ENCODE peak calls at places on chromosomes 3 and 15, in eight cellular contexts. D, P, F, I, K, Y, H and S are unnamed samples.

GRCh38 chr15:50302581-50302980 is 37.1 kb upstream of the HDC start:
- DNase-seq in D (no peak), P (no peak), F (no peak), I (no peak), K (no peak), Y (no peak), H (no peak), S (no peak)

GRCh38 chr15:36210426-36210825 is 369.0 kb upstream of the CDIN1 start:
- DNase-seq in D (no peak), P (no peak), F (no peak), I (no peak), K (no peak), Y (no peak), H (no peak), S (no peak)

GRCh38 chr3:140432176-140432753 is 245.6 kb upstream of the TRIM42 start:
- DNase-seq in D (no peak), P (no peak), F (no peak), I (peak), K (no peak), Y (no peak), H (no peak), S (peak)

GRCh38 chr15:75727851-75728715 is 15.4 kb upstream of the CSPG4 start:
- DNase-seq in D (peak), P (peak), F (peak), I (peak), K (peak), Y (peak), H (no peak), S (no peak)

GRCh38 chr3:107458871-107459270 is 63.9 kb upstream of the BBX start:
- DNase-seq in D (no peak), P (no peak), F (no peak), I (no peak), K (no peak), Y (no peak), H (no peak), S (no peak)

GRCh38 chr3:64856953-64857516 is 169.2 kb upstream of the ADAMTS9 start:
- DNase-seq in D (no peak), P (no peak), F (no peak), I (no peak), K (no peak), Y (no peak), H (no peak), S (no peak)

GRCh38 chr3:135760581-135760980 is 204.9 kb upstream of the PPP2R3A start:
- DNase-seq in D (no peak), P (no peak), F (no peak), I (no peak), K (no peak), Y (no peak), H (no peak), S (no peak)

GRCh38 chr15:82556315-82557035 is 16.2 kb upstream of the RPS17 start:
- DNase-seq in D (no peak), P (no peak), F (no peak), I (no peak), K (no peak), Y (no peak), H (no peak), S (no peak)

GRCh38 chr3:13283877-13284264 is 136.3 kb downstream of the NUP210 start:
- DNase-seq in D (no peak), P (no peak), F (no peak), I (no peak), K (no peak), Y (no peak), H (no peak), S (no peak)

GRCh38 chr3:71389911-71390573 is 193.5 kb downstream of the FOXP1 start:
- DNase-seq in D (peak), P (no peak), F (peak), I (peak), K (no peak), Y (peak), H (no peak), S (no peak)

GRCh38 chr3:101939391-101939790 is 90.1 kb downstream of the NFKBIZ start:
- DNase-seq in D (no peak), P (no peak), F (no peak), I (no peak), K (no peak), Y (no peak), H (no peak), S (no peak)

GRCh38 chr3:98705212-98705611 is 57.9 kb upstream of the ST3GAL6 start:
- DNase-seq in D (no peak), P (no peak), F (no peak), I (no peak), K (no peak), Y (no peak), H (peak), S (no peak)

GRCh38 chr3:169774186-169774585 is 990 bp downstream of the MYNN start:
- DNase-seq in D (no peak), P (no peak), F (no peak), I (no peak), K (no peak), Y (no peak), H (no peak), S (no peak)

GRCh38 chr3:42456211-42456610 is 45.8 kb upstream of the LYZL4 start:
- DNase-seq in D (no peak), P (no peak), F (no peak), I (no peak), K (no peak), Y (no peak), H (no peak), S (no peak)

GRCh38 chr3:172221550-172221949 is 182.2 kb downstream of the FNDC3B start:
- DNase-seq in D (no peak), P (no peak), F (no peak), I (no peak), K (no peak), Y (no peak), H (peak), S (no peak)

GRCh38 chr15:89740137-89740536 is 10.9 kb downstream of the MESP1 start:
- DNase-seq in D (no peak), P (no peak), F (peak), I (no peak), K (peak), Y (no peak), H (peak), S (peak)

GRCh38 chr3:27141668-27142067 is 227.5 kb downstream of the NEK10 start:
- DNase-seq in D (no peak), P (no peak), F (no peak), I (no peak), K (no peak), Y (no peak), H (no peak), S (no peak)

GRCh38 chr3:107450254-107450653 is 72.5 kb upstream of the BBX start:
- DNase-seq in D (no peak), P (no peak), F (no peak), I (no peak), K (no peak), Y (no peak), H (no peak), S (no peak)

GRCh38 chr3:127289646-127290575 is 2.1 kb upstream of the PRR20G start:
- DNase-seq in D (no peak), P (no peak), F (no peak), I (no peak), K (no peak), Y (no peak), H (no peak), S (no peak)

GRCh38 chr3:81043660-81044199 is 717.7 kb downstream of the GBE1 start:
- DNase-seq in D (no peak), P (no peak), F (no peak), I (no peak), K (no peak), Y (no peak), H (no peak), S (no peak)

GRCh38 chr3:123909785-123910184 is 25.7 kb upstream of the MYLK start:
- DNase-seq in D (no peak), P (no peak), F (no peak), I (no peak), K (no peak), Y (no peak), H (no peak), S (no peak)

GRCh38 chr3:123907720-123908119 is 23.6 kb upstream of the MYLK start:
- DNase-seq in D (no peak), P (no peak), F (no peak), I (no peak), K (no peak), Y (no peak), H (no peak), S (no peak)
- TF ChIP-seq CTCF in D (no peak), P (no peak), F (no peak), I (no peak), K (no peak), Y (no peak), H (no peak), S (no peak)

GRCh38 chr15:68157074-68157473 is 48.1 kb downstream of the CALML4 start:
- DNase-seq in D (no peak), P (no peak), F (no peak), I (no peak), K (no peak), Y (no peak), H (no peak), S (no peak)
- TF ChIP-seq CTCF in D (no peak), P (no peak), F (no peak), I (no peak), K (no peak), Y (no peak), H (no peak), S (no peak)

DNA sequence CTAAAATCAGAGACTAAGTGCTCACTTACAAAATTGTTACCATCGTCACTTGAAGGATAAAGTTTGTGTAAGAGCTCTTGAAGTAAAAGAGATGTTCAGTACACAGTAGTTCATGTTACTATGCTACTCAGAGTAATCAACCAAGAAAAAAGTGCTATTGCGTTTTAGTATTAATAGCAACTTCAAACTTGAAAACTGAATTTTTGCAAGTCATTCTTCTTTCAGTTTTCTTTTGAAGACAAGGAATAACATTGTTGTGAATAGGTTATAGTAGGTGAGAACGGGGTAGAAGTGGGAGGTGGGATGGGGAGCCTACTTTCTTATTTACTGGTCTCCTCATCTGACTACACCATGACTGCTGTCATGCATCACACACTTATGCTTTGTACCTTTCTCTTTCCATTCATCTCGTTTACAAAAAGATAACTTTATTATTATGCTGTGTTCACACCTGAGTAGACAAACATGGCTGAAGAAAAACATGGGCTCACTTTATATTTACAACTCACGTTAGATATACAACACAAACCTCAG is 39.3 kb upstream of the P3H2 start:
- DNase-seq in D (no peak), P (no peak), F (no peak), I (no peak), K (no peak), Y (no peak), H (no peak), S (no peak)
- TF ChIP-seq CTCF in D (no peak), P (no peak), F (no peak), I (no peak), K (no peak), Y (no peak), H (no peak), S (no peak)

DNA sequence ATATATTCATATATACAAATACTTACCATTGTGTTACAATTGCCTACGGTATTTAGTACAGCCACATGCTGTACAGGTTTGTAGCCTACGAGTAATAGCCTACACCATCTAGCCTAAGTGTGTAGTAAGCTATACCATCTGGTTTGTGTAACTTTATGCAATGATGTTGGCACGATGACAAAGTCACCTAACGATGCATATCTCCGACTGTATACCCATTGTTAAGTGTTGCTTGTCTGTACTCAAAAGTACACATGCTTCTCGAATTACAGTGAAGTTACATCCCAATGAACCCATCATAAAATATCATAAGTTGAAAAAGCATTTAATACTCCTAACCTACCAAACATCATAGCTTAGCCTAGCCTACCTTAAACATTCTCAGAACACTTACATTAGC is 327.1 kb downstream of the KBTBD8 start:
- DNase-seq in D (no peak), P (no peak), F (no peak), I (no peak), K (no peak), Y (no peak), H (no peak), S (no peak)
- TF ChIP-seq CTCF in D (no peak), P (no peak), F (no peak), I (no peak), K (no peak), Y (no peak), H (no peak), S (no peak)